ENCODE peak calls at places on chromosomes 5 and 9, in ten cellular contexts. A, P, I, W, L, N, S, G, C and Y are unnamed samples.

GRCh38 chr5:81125959-81126358 is 107.2 kb upstream of the CKMT2 start:
- DNase-seq in A (peak; percentile 17), G (no peak), C (no peak), P (peak; percentile 8), S (no peak), L (no peak), N (no peak), I (no peak), W (no peak), Y (peak; percentile 83)

GRCh38 chr9:127854169-127854833 is at the start of gene ENG:
- DNase-seq in N (peak; percentile 77), A (peak; percentile 83), W (peak; percentile 91), S (no peak), I (peak; percentile 89), C (peak; percentile 58), G (peak; percentile 92), P (peak; percentile 31), L (no peak), Y (peak; percentile 84)

GRCh38 chr5:169650701-169651331 is 13.7 kb downstream of the DOCK2 start:
- DNase-seq in A (no peak), S (no peak), P (no peak), W (no peak), L (no peak), C (no peak), G (no peak), N (no peak), I (no peak), Y (no peak)

GRCh38 chr5:62521319-62521718 is 57.3 kb upstream of the LRRC70 start:
- DNase-seq in S (no peak), A (no peak), I (no peak), W (no peak), L (no peak), N (no peak), G (no peak), P (no peak), C (no peak), Y (no peak)

GRCh38 chr9:134896834-134897583 is 16.4 kb downstream of the FCN2 start:
- DNase-seq in G (no peak), W (no peak), N (no peak), P (no peak), I (no peak), C (no peak), L (no peak), A (no peak), S (no peak), Y (peak; percentile 2)

GRCh38 chr9:87878930-87879603 is 3.6 kb upstream of the SPATA31E1 start:
- DNase-seq in S (no peak), P (no peak), I (no peak), N (no peak), W (no peak), A (no peak), G (no peak), L (no peak), C (no peak), Y (no peak)

GRCh38 chr5:10985711-10986110 is 224.7 kb upstream of the DAP start:
- DNase-seq in A (no peak), C (no peak), N (no peak), P (no peak), L (no peak), G (no peak), W (no peak), I (no peak), S (peak; percentile 18), Y (no peak)

GRCh38 chr9:114316605-114317230 is 6.2 kb upstream of the ORM1 start:
- DNase-seq in W (no peak), I (no peak), C (no peak), N (no peak), G (no peak), L (no peak), S (peak; percentile 49), P (no peak), A (no peak), Y (no peak)

GRCh38 chr9:125744616-125745387 is 2.4 kb upstream of the PBX3 start:
- DNase-seq in I (no peak), L (no peak), N (no peak), A (no peak), C (no peak), P (no peak), G (no peak), W (no peak), S (no peak), Y (no peak)

GRCh38 chr9:128706671-128707381 is 4.5 kb downstream of the PKN3 start:
- DNase-seq in S (peak; percentile 72), C (no peak), P (no peak), N (no peak), W (no peak), L (no peak), G (no peak), A (peak; percentile 16), I (peak; percentile 66), Y (peak; percentile 44)

GRCh38 chr9:121399883-121400607 is 30.0 kb upstream of the STOM start:
- DNase-seq in G (no peak), I (no peak), C (no peak), N (no peak), S (no peak), L (no peak), W (no peak), A (no peak), P (peak; percentile 42), Y (no peak)

GRCh38 chr9:87107072-87107471 is 159.8 kb upstream of the GAS1 start:
- DNase-seq in G (no peak), W (no peak), A (no peak), I (no peak), L (no peak), N (no peak), C (no peak), S (no peak), P (no peak), Y (no peak)

DNA sequence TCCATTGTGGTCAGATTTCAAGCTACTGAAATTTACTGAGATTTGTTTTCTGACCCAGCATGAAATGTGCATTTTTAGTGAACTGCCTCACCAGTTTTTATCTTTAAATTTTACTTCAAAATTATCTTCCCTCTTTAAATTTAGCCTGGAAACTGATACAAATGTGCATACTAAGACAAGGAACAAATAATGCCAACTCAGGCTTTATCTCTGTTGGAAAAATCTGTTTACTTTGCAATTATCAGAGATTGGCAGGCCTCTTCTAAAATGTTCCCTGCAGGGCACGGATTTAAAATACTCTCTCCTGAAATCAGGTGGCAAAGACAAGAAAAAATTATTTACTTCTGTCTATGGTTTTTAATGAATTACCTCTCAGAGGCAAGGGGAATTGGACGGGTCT is 151.0 kb upstream of the PTCH1 start:
- DNase-seq in G (no peak), L (no peak), A (no peak), I (no peak), W (no peak), S (no peak), P (no peak), C (no peak), N (no peak), Y (no peak)
- H3K27ac ChIP-seq in G (no peak overlapping the region), L (no peak overlapping the region), A (no peak overlapping the region), I (no peak overlapping the region), W (no peak overlapping the region), S (no peak overlapping the region), P (no peak overlapping the region), C (no peak overlapping the region), N (no peak overlapping the region), Y (no peak overlapping the region)

GRCh38 chr5:176545737-176546509 is 3.2 kb upstream of the CDHR2 start:
- DNase-seq in P (no peak), N (no peak), A (no peak), I (no peak), C (peak; percentile 89), S (no peak), W (no peak), L (no peak), G (no peak), Y (no peak)
- H3K4me1 ChIP-seq in P (no peaks in the 10 kb centered on the region), N (no peaks in the 10 kb centered on the region), A (peaks cover 11% of the 10 kb centered on the region), I (peaks cover 20% of the 10 kb centered on the region), C (peaks cover 11% of the 10 kb centered on the region), S (peaks cover 28% of the 10 kb centered on the region), W (peaks cover 8% of the 10 kb centered on the region), L (peaks cover 10% of the 10 kb centered on the region), G (peaks cover 13% of the 10 kb centered on the region), Y (peaks cover 26% of the 10 kb centered on the region)

DNA sequence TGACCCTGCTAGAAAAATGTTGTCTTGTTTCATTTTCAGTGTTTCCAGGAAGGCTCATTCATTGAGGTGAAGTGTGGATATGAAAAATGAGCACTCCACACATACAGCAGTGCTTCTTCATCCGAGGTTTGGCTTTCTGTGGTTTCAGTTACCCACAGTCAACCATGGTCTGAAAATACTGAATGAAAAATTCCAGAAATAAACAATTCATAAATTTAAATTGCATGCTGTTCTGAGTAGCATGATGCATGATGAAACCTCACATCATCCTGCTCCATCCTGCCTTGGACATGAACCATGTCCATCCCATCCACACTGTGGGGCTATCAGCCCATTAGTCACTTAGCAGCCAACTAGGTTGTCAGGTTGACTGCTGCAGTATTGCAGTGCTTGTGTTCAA is 10.4 kb upstream of the SLC45A2 start:
- DNase-seq in P (no peak), C (no peak), A (no peak), N (no peak), S (no peak), G (no peak), W (no peak), I (no peak), L (no peak), Y (no peak)
- TF ChIP-seq CTCF in P (no peak), C (no peak), A (no peak), N (no peak), S (no peak), G (no peak), W (no peak), I (no peak), L (no peak), Y (no peak)

GRCh38 chr9:36437790-36438189 is 37.7 kb upstream of the RNF38 start:
- DNase-seq in L (no peak), P (no peak), G (no peak), A (no peak), N (no peak), I (no peak), C (no peak), S (no peak), W (no peak), Y (no peak)

GRCh38 chr9:36436909-36437308 is 36.8 kb upstream of the RNF38 start:
- DNase-seq in P (no peak), G (peak; percentile 25), L (no peak), S (no peak), N (no peak), C (no peak), I (no peak), A (no peak), W (peak; percentile 62), Y (peak; percentile 73)

GRCh38 chr9:36441966-36442365 is 41.9 kb upstream of the RNF38 start:
- DNase-seq in A (no peak), P (no peak), W (no peak), G (no peak), C (no peak), I (no peak), N (no peak), S (no peak), L (no peak), Y (no peak)

GRCh38 chr9:36442710-36443109 is 42.6 kb upstream of the RNF38 start:
- DNase-seq in S (no peak), N (no peak), A (no peak), I (no peak), L (no peak), W (no peak), P (no peak), G (no peak), C (no peak), Y (no peak)

DNA sequence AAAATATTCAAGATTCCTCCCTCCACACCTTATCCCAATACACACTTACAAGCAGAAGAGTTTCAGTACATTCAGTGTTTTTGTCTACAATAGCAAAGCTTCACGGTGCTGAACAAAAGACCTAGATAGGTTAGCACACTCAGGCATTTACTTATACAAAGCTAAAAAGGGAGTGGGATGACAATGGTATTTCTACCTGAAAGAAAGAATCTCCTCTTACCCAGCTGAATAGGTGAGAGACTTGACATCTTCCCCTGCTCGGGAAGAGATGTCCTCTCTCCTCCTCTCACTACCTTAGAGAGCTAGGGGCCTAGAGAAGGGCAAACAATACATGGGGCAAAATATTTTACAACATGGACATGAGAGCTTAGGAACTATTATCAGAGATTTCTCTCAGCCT is 38.5 kb upstream of the RNF38 start:
- DNase-seq in S (no peak), G (no peak), W (no peak), A (no peak), L (no peak), N (no peak), C (no peak), I (no peak), P (no peak), Y (no peak)
- H3K27ac ChIP-seq in S (no peak overlapping the region), G (no peak overlapping the region), W (no peak overlapping the region), A (no peak overlapping the region), L (no peak overlapping the region), N (no peak overlapping the region), C (no peak overlapping the region), I (no peak overlapping the region), P (no peak overlapping the region), Y (no peak overlapping the region)